ENCODE peak calls at places on chromosomes 6 and 20, in seven cellular contexts. C, L, B, N, W, U and D are unnamed samples.
A peak's percentile ranks its signal among the peaks of the same experiment; 100 is the strongest.

GRCh38 chr6:43096451-43097097 is 20.5 kb downstream of the PTK7 start:
- DNase-seq in C (no peak), L (peak; percentile 80), B (peak; percentile 73), N (no peak), W (no peak), U (no peak), D (no peak)

GRCh38 chr6:68760941-68761676 is 126.0 kb downstream of the ADGRB3 start:
- DNase-seq in C (no peak), L (no peak), B (no peak), N (no peak), W (no peak), U (peak; percentile 27), D (no peak)

GRCh38 chr20:8542115-8542486 is 410.0 kb downstream of the PLCB1 start:
- DNase-seq in C (no peak), L (no peak), B (no peak), N (no peak), W (no peak), U (no peak), D (no peak)

GRCh38 chr20:4573564-4574355 is 147.9 kb upstream of the PRND start:
- DNase-seq in C (no peak), L (peak; percentile 97), B (peak; percentile 50), N (no peak), W (no peak), U (no peak), D (no peak)

GRCh38 chr6:169289671-169290408 is 36.2 kb upstream of the THBS2 start:
- DNase-seq in C (no peak), L (peak; percentile 94), B (no peak), N (no peak), W (no peak), U (no peak), D (no peak)

GRCh38 chr6:37042139-37042538 is 36.7 kb downstream of the FGD2 start:
- DNase-seq in C (no peak), L (no peak), B (no peak), N (no peak), W (no peak), U (no peak), D (no peak)

GRCh38 chr6:56790424-56790823 is 147.7 kb upstream of the DST start:
- DNase-seq in C (no peak), L (no peak), B (no peak), N (no peak), W (no peak), U (no peak), D (no peak)

GRCh38 chr6:169778646-169779045 is 27.2 kb downstream of the ERMARD start:
- DNase-seq in C (no peak), L (no peak), B (no peak), N (no peak), W (no peak), U (no peak), D (no peak)

GRCh38 chr6:42929928-42930360 is 664 bp downstream of the CNPY3 start:
- DNase-seq in C (peak; percentile 30), L (peak; percentile 83), B (peak; percentile 57), N (peak; percentile 73), W (peak; percentile 37), U (peak; percentile 36), D (no peak)

GRCh38 chr6:80771941-80772340 is 665.5 kb downstream of the BCKDHB start:
- DNase-seq in C (no peak), L (peak; percentile 45), B (no peak), N (no peak), W (no peak), U (no peak), D (no peak)

GRCh38 chr6:152571089-152571488 is 66.1 kb downstream of the SYNE1 start:
- DNase-seq in C (no peak), L (no peak), B (no peak), N (no peak), W (no peak), U (no peak), D (no peak)

GRCh38 chr6:51015394-51015793 is 196.7 kb downstream of the TFAP2B start:
- DNase-seq in C (no peak), L (no peak), B (no peak), N (no peak), W (no peak), U (no peak), D (no peak)

GRCh38 chr6:106858653-106859092 is 115.9 kb downstream of the CD24 start:
- DNase-seq in C (no peak), L (peak; percentile 94), B (no peak), N (no peak), W (no peak), U (no peak), D (no peak)

GRCh38 chr20:33685328-33686007 is 717 bp downstream of the E2F1 start:
- DNase-seq in C (peak; percentile 29), L (peak; percentile 29), B (no peak), N (no peak), W (no peak), U (peak; percentile 62), D (no peak)

GRCh38 chr20:51554538-51555165 is 12.1 kb upstream of the NFATC2 start:
- DNase-seq in C (no peak), L (peak; percentile 95), B (no peak), N (no peak), W (no peak), U (no peak), D (no peak)

GRCh38 chr6:63661769-63662168 is 26.2 kb downstream of the PHF3 start:
- DNase-seq in C (no peak), L (no peak), B (no peak), N (no peak), W (no peak), U (no peak), D (no peak)

GRCh38 chr6:33427585-33428218 is 7.8 kb downstream of the SYNGAP1 start:
- DNase-seq in C (peak; percentile 65), L (no peak), B (no peak), N (no peak), W (peak; percentile 46), U (no peak), D (no peak)

GRCh38 chr6:157203312-157203744 is 120.0 kb downstream of the TMEM242 start:
- DNase-seq in C (no peak), L (no peak), B (no peak), N (no peak), W (no peak), U (no peak), D (no peak)

GRCh38 chr6:88246654-88247053 is 80.5 kb upstream of the CNR1 start:
- DNase-seq in C (no peak), L (no peak), B (no peak), N (no peak), W (no peak), U (no peak), D (no peak)

GRCh38 chr6:151475653-151476523 is 17.9 kb upstream of the CCDC170 start:
- DNase-seq in C (peak; percentile 44), L (peak; percentile 63), B (peak; percentile 60), N (no peak), W (no peak), U (peak; percentile 24), D (no peak)

GRCh38 chr20:62182469-62183425 is at the start of gene MTG2:
- DNase-seq in C (peak; percentile 91), L (peak; percentile 93), B (peak; percentile 94), N (peak; percentile 97), W (peak; percentile 92), U (peak; percentile 80), D (peak; percentile 89)

GRCh38 chr6:149331043-149331807 is 13.7 kb downstream of the TAB2 start:
- DNase-seq in C (no peak), L (peak; percentile 42), B (no peak), N (no peak), W (no peak), U (no peak), D (no peak)